ENCODE peak calls at places on chromosomes 16 and 17, in ten cellular contexts. C is body of pancreas, V is adrenal gland, D is Panc1, M is A549, A is transverse colon, X is heart right ventricle, L is kidney, R is GM12878, U is cardiac muscle cell. J is an unnamed sample.

GRCh38 chr17:17575360-17576251 is 15.9 kb downstream of the PEMT start:
- DNase-seq in D (no peak), A (no peak), L (no peak), U (no peak), C (no peak), V (no peak), R (no peak), M (no peak), X (no peak), J (no peak)

GRCh38 chr16:88442811-88443576 is 10.1 kb upstream of the ZFPM1 start:
- DNase-seq in A (peak), R (no peak), V (peak), D (no peak), X (peak), U (peak), M (peak), L (peak), C (peak), J (peak)

GRCh38 chr17:72538921-72539352 is 418.1 kb downstream of the SOX9 start:
- DNase-seq in R (no peak), X (no peak), V (no peak), L (no peak), C (no peak), D (no peak), U (no peak), A (peak), M (no peak), J (no peak)

GRCh38 chr17:58643147-58643546 is 48.7 kb downstream of the TEX14 start:
- DNase-seq in L (no peak), R (no peak), X (no peak), V (no peak), M (peak), D (no peak), U (no peak), C (no peak), A (no peak), J (no peak)

GRCh38 chr17:41067281-41067680 is 1.6 kb upstream of the KRTAP2-4 start:
- DNase-seq in A (no peak), V (no peak), U (no peak), R (no peak), D (no peak), C (no peak), L (no peak), X (no peak), M (no peak), J (no peak)

GRCh38 chr16:3101841-3102470 is 2.9 kb upstream of the ZSCAN10 start:
- DNase-seq in A (no peak), C (no peak), U (no peak), V (no peak), D (no peak), L (peak), M (no peak), R (no peak), X (peak), J (no peak)

GRCh38 chr17:8832711-8833352 is 33.7 kb upstream of the MFSD6L start:
- DNase-seq in L (peak), X (no peak), V (no peak), U (peak), C (no peak), M (no peak), D (no peak), A (peak), R (no peak), J (no peak)

GRCh38 chr17:65918921-65919546 is 272.9 kb downstream of the CEP112 start:
- DNase-seq in C (no peak), V (no peak), L (no peak), D (no peak), U (peak), X (no peak), R (no peak), M (no peak), A (no peak), J (no peak)

DNA sequence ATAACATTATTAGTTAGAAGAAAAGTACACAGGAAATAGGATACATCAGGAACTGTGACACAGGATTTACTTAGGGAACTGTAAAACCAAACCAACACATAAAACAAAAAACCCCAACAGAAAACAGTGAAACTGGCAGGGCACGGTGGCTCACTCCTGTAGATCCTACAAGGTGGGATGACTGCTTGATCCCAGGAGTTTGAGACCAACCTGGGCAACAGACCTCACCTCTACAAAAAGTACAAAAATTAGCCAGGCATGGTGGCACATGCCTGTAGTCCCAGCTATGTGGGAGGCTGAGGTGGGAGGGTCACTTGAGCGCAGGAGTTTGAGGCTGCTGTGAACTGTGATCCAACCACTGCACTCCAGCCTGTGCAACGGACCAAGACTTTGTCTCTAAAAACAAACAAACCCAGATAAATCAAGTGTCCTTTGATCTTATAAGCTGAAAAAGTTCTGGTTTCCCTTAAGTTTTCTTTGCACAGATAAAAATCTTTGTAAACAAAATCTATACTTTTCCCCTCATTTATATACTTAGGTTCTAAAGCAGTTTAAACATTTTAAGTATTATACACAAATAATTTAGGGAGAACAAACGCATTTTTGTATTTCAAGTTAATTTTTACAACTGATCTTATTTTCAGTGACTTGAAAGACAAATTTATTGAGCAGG is 111.5 kb upstream of the TOB1 start:
- DNase-seq in L (no peak), V (no peak), R (no peak), U (no peak), C (no peak), M (no peak), A (no peak), X (no peak), D (no peak), J (no peak)
- H3K27ac ChIP-seq in L (no peak), V (no peak), R (no peak), U (no peak), C (no peak), M (no peak), A (no peak), X (no peak), D (no peak), J (no peak)

DNA sequence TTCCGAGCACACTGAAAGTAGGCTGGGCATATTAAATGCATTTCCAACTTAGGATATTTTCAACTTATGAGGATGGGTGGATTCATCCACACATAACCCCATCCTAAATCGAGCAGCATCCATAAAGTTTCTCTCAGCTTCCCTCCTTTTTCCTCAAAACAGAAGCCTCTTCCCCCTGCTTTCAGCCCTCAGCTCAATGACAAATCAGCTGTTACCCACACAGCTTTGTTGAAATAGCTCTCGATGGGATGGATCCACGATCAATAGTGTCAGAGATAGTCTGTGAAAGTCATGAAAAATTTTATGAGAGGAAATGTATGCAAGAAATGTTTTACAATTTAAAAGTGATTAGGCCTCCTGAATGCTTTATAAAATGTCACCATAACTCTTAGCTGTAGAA is 2.5 kb downstream of the DHX33 start:
- DNase-seq in R (no peak), L (no peak), V (no peak), X (no peak), A (no peak), U (no peak), M (no peak), C (no peak), D (no peak), J (no peak)
- H3K4me3 ChIP-seq in R (peak), L (no peak), V (no peak), X (no peak), A (no peak), U (no peak), M (no peak), C (no peak), D (no peak), J (no peak)

GRCh38 chr17:76163919-76164318 is 22.9 kb upstream of the FOXJ1 start:
- DNase-seq in L (no peak), A (no peak), M (no peak), U (no peak), R (no peak), D (no peak), C (no peak), X (no peak), V (no peak), J (no peak)

GRCh38 chr17:76159157-76159556 is 18.1 kb upstream of the FOXJ1 start:
- DNase-seq in M (no peak), A (no peak), R (no peak), C (no peak), L (no peak), U (no peak), V (no peak), D (no peak), X (no peak), J (no peak)

GRCh38 chr17:76164331-76164730 is 23.3 kb upstream of the FOXJ1 start:
- DNase-seq in L (no peak), A (no peak), X (no peak), U (no peak), M (no peak), R (no peak), V (no peak), D (no peak), C (no peak), J (no peak)

GRCh38 chr17:76161113-76161512 is 20.1 kb upstream of the FOXJ1 start:
- DNase-seq in V (no peak), U (no peak), D (no peak), R (no peak), C (no peak), X (no peak), L (no peak), A (no peak), M (no peak), J (no peak)

GRCh38 chr17:76161619-76162222 is 20.7 kb upstream of the FOXJ1 start:
- DNase-seq in M (no peak), D (no peak), L (no peak), U (no peak), R (no peak), V (no peak), X (no peak), A (no peak), C (no peak), J (no peak)
- H3K27ac ChIP-seq in M (no peak), D (no peak), L (no peak), U (peak), R (no peak), V (no peak), X (no peak), A (no peak), C (no peak), J (no peak)

GRCh38 chr16:716250-716607 is 1.3 kb downstream of the METRN start:
- DNase-seq in V (peak), C (peak), A (no peak), U (peak), M (no peak), R (no peak), X (no peak), L (no peak), D (no peak), J (no peak)
- H3K4me3 ChIP-seq in V (no peak), C (no peak), A (no peak), U (peak), M (peak), R (no peak), X (peak), L (peak), D (peak), J (peak)

DNA sequence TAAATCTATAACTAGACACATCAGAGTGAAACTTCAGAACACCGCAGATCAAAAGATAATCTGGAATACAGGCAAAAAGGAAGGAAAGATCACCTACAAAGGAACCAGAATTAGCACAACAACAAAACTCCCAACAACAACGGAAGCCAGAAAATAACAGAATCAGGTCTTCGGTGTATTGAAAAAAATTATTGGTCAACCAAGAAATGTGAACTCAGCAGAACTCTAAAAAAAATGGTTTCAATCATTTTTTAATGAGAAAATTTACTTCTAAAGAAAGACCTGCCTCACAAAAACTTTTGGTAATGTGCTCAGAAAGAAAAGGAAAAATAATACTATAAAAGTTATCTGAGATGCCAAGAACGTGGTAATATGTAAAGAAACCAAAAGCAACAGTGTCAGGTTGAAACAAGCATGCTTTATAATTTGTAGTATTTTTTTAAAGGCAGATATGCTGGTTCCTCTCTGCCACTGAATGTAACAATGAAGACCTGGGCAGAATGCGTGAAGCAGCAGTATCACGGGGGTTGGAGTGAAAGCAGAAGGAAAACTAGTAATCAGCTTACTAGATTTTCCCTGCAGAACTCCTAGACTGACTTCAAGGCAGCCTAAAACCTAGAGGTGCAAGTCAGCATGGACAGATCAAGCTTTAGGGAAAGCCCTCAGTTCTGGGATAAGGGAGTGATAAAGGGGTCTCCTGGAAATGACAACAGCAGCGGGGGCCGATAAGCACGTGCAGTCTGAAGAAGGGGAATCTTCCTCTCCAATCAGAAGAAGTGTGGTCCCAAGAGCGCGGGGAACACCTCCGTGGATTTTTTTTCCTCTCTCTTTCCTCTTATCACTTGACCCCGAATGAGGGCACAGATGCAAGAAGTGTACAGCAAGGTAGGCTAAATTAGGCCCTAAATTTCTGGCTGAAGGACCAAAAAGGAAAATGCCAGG is 80.9 kb upstream of the TEKT1 start:
- DNase-seq in C (no peak), V (no peak), X (no peak), U (no peak), M (no peak), R (no peak), D (no peak), A (no peak), L (no peak), J (no peak)
- H3K27ac ChIP-seq in C (no peak), V (no peak), X (no peak), U (peak), M (no peak), R (no peak), D (no peak), A (no peak), L (no peak), J (no peak)

GRCh38 chr17:4973431-4973830 is 5.8 kb upstream of the SPAG7 start:
- DNase-seq in M (no peak), L (peak), U (no peak), V (no peak), X (no peak), R (no peak), A (no peak), C (no peak), D (no peak), J (no peak)
- H3K4me3 ChIP-seq in M (no peak), L (no peak), U (no peak), V (no peak), X (no peak), R (no peak), A (no peak), C (no peak), D (no peak), J (no peak)

DNA sequence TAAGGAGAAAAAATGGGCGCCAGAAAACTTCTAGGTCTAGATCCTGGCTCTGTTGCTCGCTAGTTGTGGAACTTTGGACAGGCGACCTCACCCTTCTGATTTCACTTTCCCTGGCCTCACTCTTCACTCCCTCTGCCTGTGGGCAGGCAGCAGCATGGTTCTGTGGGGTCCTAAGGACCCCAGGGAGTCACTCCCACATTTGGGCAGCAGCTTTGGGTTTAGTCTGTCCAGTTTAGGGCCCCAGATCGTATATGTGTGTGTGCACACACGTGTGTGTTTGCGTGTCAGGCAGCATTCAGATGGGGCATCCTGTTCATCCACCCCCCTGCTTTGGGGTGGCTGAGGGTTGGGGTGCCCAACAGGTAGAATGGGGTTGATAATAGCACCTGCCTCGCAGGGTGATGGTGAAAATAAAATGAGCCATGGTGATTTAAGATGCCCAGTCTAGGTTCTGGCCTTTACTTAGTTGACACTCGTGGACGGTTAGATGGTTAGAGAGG is 102.2 kb downstream of the RAB11FIP4 start:
- DNase-seq in V (no peak), L (peak), D (no peak), C (no peak), A (peak), U (no peak), M (no peak), X (no peak), R (no peak), J (no peak)
- H3K27ac ChIP-seq in V (no peak), L (peak), D (no peak), C (peak), A (peak), U (no peak), M (no peak), X (no peak), R (peak), J (peak)

J was measured in upper lobe of right lung.